ENCODE peak calls at places on chromosomes 6 and 20, in five cellular contexts. P is body of pancreas; H is fibroblast of mammary gland; J is CD4-positive, alpha-beta T cell; B is glutamatergic neuron. Q is an unnamed sample.

GRCh38 chr6:102438181-102438580 is 1044.7 kb downstream of the GRIK2 start:
- DNase-seq in P (no peak), H (no peak), J (no peak), B (no peak), Q (no peak)

GRCh38 chr6:99592900-99593299 is 13.7 kb upstream of the PRDM13 start:
- DNase-seq in P (no peak), H (peak), J (no peak), B (no peak), Q (peak)

GRCh38 chr20:11982289-11982957 is 64.7 kb downstream of the BTBD3 start:
- DNase-seq in P (peak), H (no peak), J (no peak), B (no peak), Q (no peak)

GRCh38 chr20:18050628-18051027 is 7.1 kb downstream of the OVOL2 start:
- DNase-seq in P (no peak), H (no peak), J (no peak), B (no peak), Q (no peak)

GRCh38 chr20:31712112-31712553 is 10.5 kb downstream of the BCL2L1 start:
- DNase-seq in P (peak), H (no peak), J (no peak), B (no peak), Q (no peak)

GRCh38 chr6:2476376-2476775 is 231.0 kb upstream of the GMDS start:
- DNase-seq in P (no peak), H (peak), J (no peak), B (no peak), Q (peak)

GRCh38 chr6:76942203-76942971 is 520.9 kb downstream of the HTR1B start:
- DNase-seq in P (no peak), H (no peak), J (no peak), B (no peak), Q (no peak)

GRCh38 chr6:121504227-121504626 is 68.8 kb downstream of the GJA1 start:
- DNase-seq in P (no peak), H (peak), J (no peak), B (no peak), Q (peak)

GRCh38 chr6:145490068-145490467 is 245.3 kb downstream of the EPM2A start:
- DNase-seq in P (no peak), H (no peak), J (no peak), B (no peak), Q (no peak)

GRCh38 chr6:51660767-51661166 is 426.6 kb downstream of the PKHD1 start:
- DNase-seq in P (no peak), H (no peak), J (no peak), B (no peak), Q (no peak)

GRCh38 chr6:35583893-35584688 is 71.4 kb upstream of the TULP1 start:
- DNase-seq in P (peak), H (peak), J (peak), B (peak), Q (peak)

GRCh38 chr20:8454137-8454712 is 322.2 kb downstream of the PLCB1 start:
- DNase-seq in P (peak), H (peak), J (no peak), B (no peak), Q (peak)

GRCh38 chr20:51156041-51156795 is 133.3 kb upstream of the KCNG1 start:
- DNase-seq in P (peak), H (peak), J (no peak), B (no peak), Q (no peak)

GRCh38 chr6:12336121-12336971 is 46.2 kb downstream of the EDN1 start:
- DNase-seq in P (no peak), H (no peak), J (no peak), B (no peak), Q (no peak)

GRCh38 chr20:61056627-61057312 is 195.3 kb upstream of the CDH4 start:
- DNase-seq in P (no peak), H (no peak), J (no peak), B (no peak), Q (no peak)

GRCh38 chr6:33838979-33839378 is 35.2 kb upstream of the MLN start:
- DNase-seq in P (no peak), H (no peak), J (no peak), B (no peak), Q (peak)

GRCh38 chr6:154403803-154404202 is 47.2 kb upstream of the IPCEF1 start:
- DNase-seq in P (peak), H (peak), J (no peak), B (no peak), Q (peak)

GRCh38 chr6:138404666-138405337 is 779 bp downstream of the HEBP2 start:
- DNase-seq in P (peak), H (no peak), J (peak), B (peak), Q (no peak)

GRCh38 chr20:25290646-25291431 is 43.0 kb downstream of the PYGB start:
- DNase-seq in P (no peak), H (no peak), J (no peak), B (no peak), Q (no peak)

GRCh38 chr20:34558320-34559202 is at the start of gene MAP1LC3A:
- DNase-seq in P (peak), H (peak), J (peak), B (peak), Q (peak)

GRCh38 chr6:34247481-34248197 is 1.2 kb downstream of the SMIM29 start:
- DNase-seq in P (no peak), H (no peak), J (no peak), B (no peak), Q (no peak)

GRCh38 chr6:156747715-156748114 is 29.5 kb upstream of the ARID1B start:
- DNase-seq in P (no peak), H (no peak), J (no peak), B (no peak), Q (no peak)

GRCh38 chr6:121124600-121124999 is 209.7 kb downstream of the TBC1D32 start:
- DNase-seq in P (no peak), H (no peak), J (no peak), B (no peak), Q (no peak)

GRCh38 chr20:9617062-9617461 is 102.7 kb downstream of the LAMP5 start:
- DNase-seq in P (peak), H (peak), J (peak), B (peak), Q (peak)

GRCh38 chr20:53369871-53370270 is 223.8 kb downstream of the ZNF217 start:
- DNase-seq in P (no peak), H (no peak), J (no peak), B (no peak), Q (no peak)

GRCh38 chr6:140812636-140813035 is 1320.1 kb upstream of the GJE1 start:
- DNase-seq in P (no peak), H (peak), J (no peak), B (no peak), Q (no peak)

GRCh38 chr6:143513410-143513809 is 1.9 kb upstream of the FUCA2 start:
- DNase-seq in P (no peak), H (no peak), J (no peak), B (no peak), Q (peak)

GRCh38 chr20:48166082-48166835 is 381.0 kb upstream of the SULF2 start:
- DNase-seq in P (no peak), H (no peak), J (no peak), B (no peak), Q (no peak)

GRCh38 chr6:71040043-71040442 is 83.2 kb upstream of the B3GAT2 start:
- DNase-seq in P (no peak), H (no peak), J (no peak), B (no peak), Q (no peak)

GRCh38 chr6:69138173-69138572 is 503.1 kb downstream of the ADGRB3 start:
- DNase-seq in P (no peak), H (no peak), J (no peak), B (no peak), Q (no peak)

GRCh38 chr6:1643111-1643510 is 33.4 kb downstream of the FOXC1 start:
- DNase-seq in P (no peak), H (no peak), J (no peak), B (no peak), Q (no peak)

GRCh38 chr6:97765480-97765879 is 482.5 kb upstream of the MMS22L start:
- DNase-seq in P (no peak), H (peak), J (no peak), B (no peak), Q (peak)

GRCh38 chr6:16267428-16268263 is 29.3 kb downstream of the GMPR start:
- DNase-seq in P (no peak), H (no peak), J (no peak), B (no peak), Q (no peak)

GRCh38 chr6:166515072-166515810 is 71.2 kb downstream of the RAMACL start:
- DNase-seq in P (no peak), H (peak), J (peak), B (peak), Q (peak)
- TF ChIP-seq CTCF in P (no peak), H (peak), J (no peak), B (no peak), Q (peak)

DNA sequence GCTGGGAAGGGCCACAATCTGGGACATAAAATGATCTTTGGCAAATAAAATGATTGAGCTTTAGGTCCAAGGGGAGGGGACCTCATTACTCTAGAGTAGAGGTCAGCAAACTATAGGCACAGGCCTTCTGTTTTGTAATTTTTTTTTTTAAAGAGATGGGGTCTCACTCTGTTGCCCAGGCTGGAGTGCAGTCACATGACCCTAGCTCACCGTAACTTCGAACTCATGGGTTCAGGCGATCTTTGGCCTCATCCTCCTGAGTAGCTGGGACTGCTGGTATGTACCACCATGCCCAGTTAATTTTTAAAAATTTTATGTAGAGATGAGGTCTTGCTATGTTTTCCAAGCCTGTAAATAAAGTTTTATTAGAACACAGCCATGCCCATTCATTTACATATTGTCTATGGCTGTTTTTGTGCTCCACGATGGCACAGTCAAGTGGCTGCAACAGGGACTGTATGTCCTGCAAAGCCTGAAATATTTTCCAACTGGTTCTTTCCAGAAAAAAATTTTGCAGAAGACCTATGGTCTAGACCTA is 82.1 kb downstream of the ELOVL5 start:
- DNase-seq in P (no peak), H (no peak), J (no peak), B (no peak), Q (no peak)
- TF ChIP-seq CTCF in P (no peak), H (no peak), J (no peak), B (no peak), Q (no peak)

DNA sequence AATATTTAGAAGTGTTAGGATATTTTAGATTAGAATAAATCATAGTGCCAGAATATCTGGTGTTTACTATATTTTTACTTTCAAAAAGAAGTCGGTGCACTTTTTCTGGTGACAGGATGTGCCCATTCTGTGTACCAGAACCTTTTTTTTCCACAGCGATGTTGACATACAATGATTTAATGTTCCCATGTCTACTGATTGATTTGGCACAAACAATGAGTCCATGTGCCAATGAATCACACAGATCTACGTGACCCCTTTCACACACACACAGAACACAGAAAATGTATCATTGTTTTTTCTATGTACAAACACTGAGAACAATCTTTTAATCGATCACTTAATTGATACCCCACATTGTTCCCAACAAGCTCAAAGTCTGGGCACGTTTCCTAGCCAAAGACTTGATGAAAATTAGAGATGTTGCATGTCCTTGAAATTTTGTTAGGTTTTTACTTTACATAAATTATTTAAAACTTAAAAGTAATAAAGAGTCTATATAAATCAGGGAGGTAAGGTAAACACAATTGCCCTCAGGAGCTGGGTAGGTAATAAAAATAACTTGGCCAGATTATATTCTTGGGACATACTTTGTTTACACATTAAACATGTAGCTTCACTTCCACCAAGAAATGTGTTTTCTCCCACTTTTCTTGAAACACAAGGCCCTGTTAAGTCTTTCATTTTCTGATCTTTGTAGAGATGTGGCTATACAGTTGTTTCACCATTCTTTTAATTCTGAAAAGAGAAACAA is 36.4 kb upstream of the SOX4 start:
- DNase-seq in P (peak), H (peak), J (no peak), B (no peak), Q (peak)
- TF ChIP-seq CTCF in P (no peak), H (no peak), J (no peak), B (no peak), Q (no peak)

DNA sequence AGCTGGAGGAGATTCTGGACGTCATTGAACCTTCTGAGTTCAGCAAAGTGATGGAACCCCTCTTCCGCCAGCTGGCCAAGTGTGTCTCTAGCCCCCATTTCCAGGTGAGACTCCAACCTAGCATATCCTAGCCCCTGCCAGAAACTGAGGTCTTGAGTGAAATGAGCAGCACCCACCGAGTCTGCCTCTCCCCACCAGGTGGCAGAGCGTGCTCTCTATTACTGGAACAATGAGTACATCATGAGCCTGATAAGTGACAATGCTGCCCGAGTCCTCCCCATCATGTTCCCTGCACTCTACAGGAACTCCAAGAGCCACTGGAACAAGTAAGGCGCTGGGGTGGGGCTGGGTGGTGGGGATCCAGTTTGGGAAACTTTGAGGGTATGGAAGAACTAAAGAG is 4.6 kb downstream of the MEA1 start:
- DNase-seq in P (peak), H (peak), J (no peak), B (peak), Q (peak)
- TF ChIP-seq CTCF in P (peak), H (peak), J (no peak), B (peak), Q (peak)

GRCh38 chr6:149925253-149925973 is 2.5 kb upstream of the RAET1G start:
- DNase-seq in P (no peak), H (peak), J (no peak), B (no peak), Q (no peak)
- TF ChIP-seq CTCF in P (no peak), H (no peak), J (no peak), B (no peak), Q (no peak)

GRCh38 chr20:46713957-46714834 is 4.7 kb downstream of the SLC2A10 start:
- DNase-seq in P (no peak), H (no peak), J (no peak), B (no peak), Q (no peak)

GRCh38 chr20:46717818-46718541 is 8.5 kb downstream of the SLC2A10 start:
- DNase-seq in P (no peak), H (no peak), J (no peak), B (no peak), Q (no peak)

GRCh38 chr20:46720019-46720418 is 10.6 kb downstream of the SLC2A10 start:
- DNase-seq in P (no peak), H (no peak), J (no peak), B (no peak), Q (no peak)

GRCh38 chr20:46712056-46712636 is 2.7 kb downstream of the SLC2A10 start:
- DNase-seq in P (no peak), H (no peak), J (no peak), B (no peak), Q (no peak)

GRCh38 chr20:46715292-46715756 is 5.9 kb downstream of the SLC2A10 start:
- DNase-seq in P (peak), H (peak), J (no peak), B (no peak), Q (peak)
- TF ChIP-seq CTCF in P (no peak), H (peak), J (no peak), B (no peak), Q (no peak)

GRCh38 chr6:30687659-30688431 is 1.4 kb upstream of the PPP1R18 start:
- DNase-seq in P (no peak), H (peak), J (no peak), B (no peak), Q (no peak)
- TF ChIP-seq CTCF in P (no peak), H (peak), J (no peak), B (no peak), Q (no peak)

GRCh38 chr20:15033269-15033668 is 695.9 kb upstream of the FLRT3 start:
- DNase-seq in P (no peak), H (no peak), J (no peak), B (no peak), Q (no peak)
- TF ChIP-seq CTCF in P (no peak), H (no peak), J (no peak), B (no peak), Q (no peak)

DNA sequence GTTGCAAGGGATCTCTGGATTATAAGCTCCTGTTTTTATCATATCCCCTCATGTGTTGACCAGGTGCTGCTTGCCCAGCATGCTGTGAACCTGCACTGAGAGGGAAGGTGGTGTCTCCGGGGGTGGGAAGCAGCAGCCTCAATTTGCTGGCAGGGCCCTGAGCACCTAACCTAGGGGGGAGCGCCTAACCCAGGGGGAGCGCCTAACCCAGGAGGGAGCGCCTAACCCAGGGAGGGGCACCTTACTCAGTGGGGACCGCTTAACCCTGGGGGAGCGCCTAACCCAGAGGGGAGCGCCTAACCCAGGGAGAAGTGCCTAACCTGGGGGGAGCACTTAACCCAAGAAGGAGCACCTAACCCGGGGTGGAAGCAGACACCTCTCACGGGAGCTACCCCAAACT is 83.3 kb upstream of the QKI start:
- DNase-seq in P (no peak), H (no peak), J (no peak), B (no peak), Q (no peak)
- TF ChIP-seq CTCF in P (no peak), H (no peak), J (no peak), B (no peak), Q (no peak)